ENCODE peak calls at places on chromosomes 12 and 14, in eight cellular contexts. One of them, this sample, is unnamed.

GRCh38 chr12:49578471-49579112 is 10.7 kb upstream of the MCRS1 start:
- DNase-seq in mammary epithelial cell: no peak
- DNase-seq in nephron progenitor cell: no peak
- DNase-seq in body of pancreas: no peak
- DNase-seq in A549: no peak
- DNase-seq in GM13977: no peak
- DNase-seq in NCI-H2081: no peak
- DNase-seq in activated CD4-positive, CD25-positive, alpha-beta regulatory T cell: no peak
- DNase-seq in this sample: no peak

GRCh38 chr14:96926006-96926405 is 128.8 kb downstream of the VRK1 start:
- DNase-seq in NCI-H2081: no peak
- DNase-seq in nephron progenitor cell: peak; percentile 45
- DNase-seq in GM13977: no peak
- DNase-seq in A549: no peak
- DNase-seq in activated CD4-positive, CD25-positive, alpha-beta regulatory T cell: no peak
- DNase-seq in mammary epithelial cell: no peak
- DNase-seq in body of pancreas: no peak
- DNase-seq in this sample: no peak

GRCh38 chr12:52037248-52037861 is 13.9 kb upstream of the NR4A1 start:
- DNase-seq in activated CD4-positive, CD25-positive, alpha-beta regulatory T cell: no peak
- DNase-seq in A549: no peak
- DNase-seq in body of pancreas: peak; percentile 61
- DNase-seq in GM13977: no peak
- DNase-seq in nephron progenitor cell: peak; percentile 54
- DNase-seq in mammary epithelial cell: no peak
- DNase-seq in NCI-H2081: peak; percentile 15
- DNase-seq in this sample: peak; percentile 54

GRCh38 chr14:69439516-69440270 is 41.2 kb downstream of the SLC39A9 start:
- DNase-seq in mammary epithelial cell: no peak
- DNase-seq in NCI-H2081: no peak
- DNase-seq in A549: no peak
- DNase-seq in body of pancreas: no peak
- DNase-seq in GM13977: no peak
- DNase-seq in nephron progenitor cell: peak; percentile 19
- DNase-seq in activated CD4-positive, CD25-positive, alpha-beta regulatory T cell: no peak
- DNase-seq in this sample: no peak

GRCh38 chr14:95524706-95525512 is 8.5 kb upstream of the SYNE3 start:
- DNase-seq in GM13977: no peak
- DNase-seq in mammary epithelial cell: peak; percentile 80
- DNase-seq in nephron progenitor cell: no peak
- DNase-seq in NCI-H2081: no peak
- DNase-seq in activated CD4-positive, CD25-positive, alpha-beta regulatory T cell: no peak
- DNase-seq in body of pancreas: no peak
- DNase-seq in A549: no peak
- DNase-seq in this sample: no peak

GRCh38 chr12:121893901-121894540 is 5.4 kb downstream of the PSMD9 start:
- DNase-seq in mammary epithelial cell: peak; percentile 81
- DNase-seq in activated CD4-positive, CD25-positive, alpha-beta regulatory T cell: no peak
- DNase-seq in A549: peak; percentile 65
- DNase-seq in NCI-H2081: peak; percentile 2
- DNase-seq in GM13977: no peak
- DNase-seq in nephron progenitor cell: no peak
- DNase-seq in body of pancreas: peak; percentile 63
- DNase-seq in this sample: no peak

GRCh38 chr12:52912711-52913423 is 8.0 kb upstream of the KRT8 start:
- DNase-seq in body of pancreas: peak; percentile 92
- DNase-seq in nephron progenitor cell: no peak
- DNase-seq in NCI-H2081: no peak
- DNase-seq in GM13977: no peak
- DNase-seq in A549: no peak
- DNase-seq in activated CD4-positive, CD25-positive, alpha-beta regulatory T cell: no peak
- DNase-seq in mammary epithelial cell: no peak
- DNase-seq in this sample: no peak

GRCh38 chr14:96263347-96264199 is 7.6 kb downstream of the BDKRB1 start:
- DNase-seq in NCI-H2081: no peak
- DNase-seq in nephron progenitor cell: no peak
- DNase-seq in mammary epithelial cell: no peak
- DNase-seq in body of pancreas: no peak
- DNase-seq in A549: no peak
- DNase-seq in GM13977: no peak
- DNase-seq in activated CD4-positive, CD25-positive, alpha-beta regulatory T cell: no peak
- DNase-seq in this sample: no peak

GRCh38 chr12:65943388-65944137 is 119.3 kb downstream of the HMGA2 start:
- DNase-seq in GM13977: no peak
- DNase-seq in nephron progenitor cell: no peak
- DNase-seq in A549: no peak
- DNase-seq in activated CD4-positive, CD25-positive, alpha-beta regulatory T cell: no peak
- DNase-seq in mammary epithelial cell: no peak
- DNase-seq in body of pancreas: no peak
- DNase-seq in NCI-H2081: no peak
- DNase-seq in this sample: no peak

GRCh38 chr12:22700126-22700525 is 75.2 kb downstream of the ETNK1 start:
- DNase-seq in activated CD4-positive, CD25-positive, alpha-beta regulatory T cell: no peak
- DNase-seq in NCI-H2081: no peak
- DNase-seq in A549: peak; percentile 9
- DNase-seq in nephron progenitor cell: no peak
- DNase-seq in body of pancreas: no peak
- DNase-seq in GM13977: no peak
- DNase-seq in mammary epithelial cell: no peak
- DNase-seq in this sample: no peak

GRCh38 chr14:100376751-100377171 is 53.6 kb downstream of the SLC25A47 start:
- DNase-seq in mammary epithelial cell: peak; percentile 24
- DNase-seq in GM13977: no peak
- DNase-seq in activated CD4-positive, CD25-positive, alpha-beta regulatory T cell: no peak
- DNase-seq in nephron progenitor cell: peak; percentile 25
- DNase-seq in NCI-H2081: peak; percentile 27
- DNase-seq in A549: peak; percentile 82
- DNase-seq in body of pancreas: no peak
- DNase-seq in this sample: no peak

GRCh38 chr12:117019866-117020265 is 79.3 kb downstream of the TESC start:
- DNase-seq in nephron progenitor cell: no peak
- DNase-seq in body of pancreas: no peak
- DNase-seq in A549: no peak
- DNase-seq in GM13977: no peak
- DNase-seq in mammary epithelial cell: no peak
- DNase-seq in activated CD4-positive, CD25-positive, alpha-beta regulatory T cell: no peak
- DNase-seq in NCI-H2081: no peak
- DNase-seq in this sample: no peak

This sample was measured in activated B cell treated with CpG ODN at 0.5 μM for 24 hours.